ENCODE peak calls at places on chromosomes 11 and 22, in six cellular contexts. One of them, this sample, is unnamed.
A peak's percentile ranks its signal among the peaks of the same experiment; 100 is the strongest.

GRCh38 chr11:69388661-69389060 is 92.8 kb upstream of the LINC01488 start:
- DNase-seq in H1: no peak
- DNase-seq in mesenchymal stem cell: no peak
- DNase-seq in H9: no peak
- DNase-seq in IMR-90: no peak
- DNase-seq in mesendoderm: no peak
- DNase-seq in this sample: no peak

GRCh38 chr11:47499160-47499559 is 50.2 kb upstream of the RAPSN start:
- DNase-seq in mesendoderm: no peak
- DNase-seq in H1: no peak
- DNase-seq in H9: no peak
- DNase-seq in mesenchymal stem cell: no peak
- DNase-seq in IMR-90: no peak
- DNase-seq in this sample: no peak

GRCh38 chr11:102773388-102773787 is 7.0 kb downstream of the MMP10 start:
- DNase-seq in IMR-90: no peak
- DNase-seq in mesenchymal stem cell: no peak
- DNase-seq in H1: no peak
- DNase-seq in H9: no peak
- DNase-seq in mesendoderm: no peak
- DNase-seq in this sample: no peak

GRCh38 chr11:73003083-73003482 is 139.0 kb downstream of the FCHSD2 start:
- DNase-seq in IMR-90: no peak
- DNase-seq in mesendoderm: no peak
- DNase-seq in mesenchymal stem cell: no peak
- DNase-seq in H1: no peak
- DNase-seq in H9: no peak
- DNase-seq in this sample: no peak

GRCh38 chr11:7936615-7937014 is 4.9 kb downstream of the OR10A3 start:
- DNase-seq in H9: no peak
- DNase-seq in H1: no peak
- DNase-seq in mesendoderm: no peak
- DNase-seq in mesenchymal stem cell: no peak
- DNase-seq in IMR-90: no peak
- DNase-seq in this sample: no peak

GRCh38 chr11:114256176-114256897 is 39.9 kb upstream of the NNMT start:
- DNase-seq in H9: no peak
- DNase-seq in IMR-90: no peak
- DNase-seq in mesendoderm: no peak
- DNase-seq in mesenchymal stem cell: no peak
- DNase-seq in H1: no peak
- DNase-seq in this sample: peak; percentile 39

GRCh38 chr11:6249822-6250555 is 9.6 kb upstream of the CCKBR start:
- DNase-seq in mesendoderm: peak; percentile 95
- DNase-seq in mesenchymal stem cell: peak; percentile 64
- DNase-seq in H9: no peak
- DNase-seq in IMR-90: peak; percentile 85
- DNase-seq in H1: no peak
- DNase-seq in this sample: no peak

GRCh38 chr11:88420165-88420781 is 82.7 kb upstream of the CTSC start:
- DNase-seq in H9: no peak
- DNase-seq in H1: no peak
- DNase-seq in mesenchymal stem cell: peak; percentile 74
- DNase-seq in mesendoderm: no peak
- DNase-seq in IMR-90: peak; percentile 78
- DNase-seq in this sample: no peak

DNA sequence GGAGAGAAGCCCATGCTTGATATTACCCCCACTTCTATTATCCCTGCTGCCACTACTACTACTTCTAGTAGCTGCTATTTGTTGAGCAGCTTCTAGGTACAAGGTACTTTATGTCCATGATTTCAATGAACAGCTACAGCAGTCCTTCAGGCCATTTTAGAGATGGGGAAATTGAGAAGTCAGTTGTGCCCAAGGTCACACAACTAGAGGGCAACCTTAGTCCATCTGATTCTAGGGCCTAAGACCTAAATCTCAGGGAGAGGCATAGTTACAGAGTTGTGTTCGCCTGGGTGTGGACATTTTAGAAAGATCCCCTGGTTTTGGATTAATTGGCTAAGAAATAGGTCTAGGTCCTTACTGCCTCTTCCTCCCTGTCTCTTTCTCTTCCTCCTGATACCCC is 52.3 kb downstream of the MICAL2 start:
- DNase-seq in H1: no peak
- DNase-seq in mesenchymal stem cell: no peak
- DNase-seq in IMR-90: no peak
- DNase-seq in H9: no peak
- DNase-seq in mesendoderm: no peak
- DNase-seq in this sample: no peak
- H3K4ac ChIP-seq in H1: no peak overlapping the region
- H3K4ac ChIP-seq in mesenchymal stem cell: no peak overlapping the region
- H3K4ac ChIP-seq in IMR-90: peak overlapping the region; percentile 98
- H3K4ac ChIP-seq in H9: no peak overlapping the region
- H3K4ac ChIP-seq in mesendoderm: no peak overlapping the region
- H3K4ac ChIP-seq in this sample: no peak overlapping the region

GRCh38 chr11:63991558-63991957 is 5.3 kb downstream of the OTUB1 start:
- DNase-seq in H1: no peak
- DNase-seq in mesenchymal stem cell: no peak
- DNase-seq in mesendoderm: no peak
- DNase-seq in IMR-90: no peak
- DNase-seq in H9: no peak
- DNase-seq in this sample: no peak

GRCh38 chr11:63993983-63994382 is 7.7 kb downstream of the OTUB1 start:
- DNase-seq in mesendoderm: no peak
- DNase-seq in H1: no peak
- DNase-seq in H9: no peak
- DNase-seq in mesenchymal stem cell: no peak
- DNase-seq in IMR-90: no peak
- DNase-seq in this sample: no peak

GRCh38 chr11:63996512-63996911 is 10.3 kb downstream of the OTUB1 start:
- DNase-seq in H1: no peak
- DNase-seq in mesenchymal stem cell: no peak
- DNase-seq in mesendoderm: no peak
- DNase-seq in IMR-90: no peak
- DNase-seq in H9: no peak
- DNase-seq in this sample: no peak

GRCh38 chr11:63997104-63997700 is 11.0 kb downstream of the OTUB1 start:
- DNase-seq in mesenchymal stem cell: no peak
- DNase-seq in IMR-90: no peak
- DNase-seq in mesendoderm: no peak
- DNase-seq in H9: no peak
- DNase-seq in H1: no peak
- DNase-seq in this sample: no peak

GRCh38 chr11:63993100-63993499 is 6.9 kb downstream of the OTUB1 start:
- DNase-seq in IMR-90: no peak
- DNase-seq in mesendoderm: no peak
- DNase-seq in H1: no peak
- DNase-seq in H9: no peak
- DNase-seq in mesenchymal stem cell: no peak
- DNase-seq in this sample: no peak
- H3K4me2 ChIP-seq in IMR-90: no peak overlapping the region
- H3K4me2 ChIP-seq in mesendoderm: no peak overlapping the region
- H3K4me2 ChIP-seq in H1: no peak overlapping the region
- H3K4me2 ChIP-seq in H9: no peak overlapping the region
- H3K4me2 ChIP-seq in mesenchymal stem cell: no peak overlapping the region
- H3K4me2 ChIP-seq in this sample: no peak overlapping the region

GRCh38 chr22:49964493-49965290 is 4.1 kb downstream of the PIM3 start:
- DNase-seq in mesendoderm: no peak
- DNase-seq in IMR-90: no peak
- DNase-seq in mesenchymal stem cell: no peak
- DNase-seq in H9: peak; percentile 23
- DNase-seq in H1: peak; percentile 51
- DNase-seq in this sample: no peak

GRCh38 chr22:49962751-49963646 is 2.4 kb downstream of the PIM3 start:
- DNase-seq in IMR-90: no peak
- DNase-seq in H9: peak; percentile 26
- DNase-seq in mesenchymal stem cell: no peak
- DNase-seq in H1: no peak
- DNase-seq in mesendoderm: no peak
- DNase-seq in this sample: no peak

GRCh38 chr22:49963647-49964026 is 3.1 kb downstream of the PIM3 start:
- DNase-seq in H1: no peak
- DNase-seq in mesenchymal stem cell: no peak
- DNase-seq in IMR-90: no peak
- DNase-seq in mesendoderm: no peak
- DNase-seq in H9: no peak
- DNase-seq in this sample: no peak

GRCh38 chr22:49965291-49966040 is 4.9 kb downstream of the PIM3 start:
- DNase-seq in mesendoderm: no peak
- DNase-seq in mesenchymal stem cell: no peak
- DNase-seq in IMR-90: no peak
- DNase-seq in H1: peak; percentile 45
- DNase-seq in H9: peak; percentile 31
- DNase-seq in this sample: no peak

GRCh38 chr22:49964136-49964492 is 3.5 kb downstream of the PIM3 start:
- DNase-seq in H1: no peak
- DNase-seq in mesenchymal stem cell: no peak
- DNase-seq in H9: no peak
- DNase-seq in mesendoderm: no peak
- DNase-seq in IMR-90: no peak
- DNase-seq in this sample: no peak
- H3K4ac ChIP-seq in H1: no peak overlapping the region
- H3K4ac ChIP-seq in mesenchymal stem cell: no peak overlapping the region
- H3K4ac ChIP-seq in H9: no peak overlapping the region
- H3K4ac ChIP-seq in mesendoderm: no peak overlapping the region
- H3K4ac ChIP-seq in IMR-90: no peak overlapping the region
- H3K4ac ChIP-seq in this sample: no peak overlapping the region

GRCh38 chr22:22768885-22769284 is 118.7 kb upstream of the IGLL5 start:
- DNase-seq in H1: no peak
- DNase-seq in mesendoderm: no peak
- DNase-seq in IMR-90: no peak
- DNase-seq in H9: no peak
- DNase-seq in mesenchymal stem cell: no peak
- DNase-seq in this sample: no peak

GRCh38 chr22:22771696-22772377 is 115.8 kb upstream of the IGLL5 start:
- DNase-seq in H1: no peak
- DNase-seq in mesenchymal stem cell: no peak
- DNase-seq in H9: no peak
- DNase-seq in mesendoderm: no peak
- DNase-seq in IMR-90: no peak
- DNase-seq in this sample: no peak

GRCh38 chr22:22770881-22771280 is 116.7 kb upstream of the IGLL5 start:
- DNase-seq in IMR-90: no peak
- DNase-seq in mesenchymal stem cell: no peak
- DNase-seq in H1: no peak
- DNase-seq in mesendoderm: no peak
- DNase-seq in H9: no peak
- DNase-seq in this sample: no peak

GRCh38 chr22:22769434-22770279 is 118.0 kb upstream of the IGLL5 start:
- DNase-seq in mesendoderm: no peak
- DNase-seq in IMR-90: no peak
- DNase-seq in H1: no peak
- DNase-seq in H9: no peak
- DNase-seq in mesenchymal stem cell: no peak
- DNase-seq in this sample: no peak

GRCh38 chr22:22770280-22770871 is 117.2 kb upstream of the IGLL5 start:
- DNase-seq in H1: peak; percentile 92
- DNase-seq in IMR-90: no peak
- DNase-seq in mesendoderm: peak; percentile 59
- DNase-seq in H9: peak; percentile 78
- DNase-seq in mesenchymal stem cell: peak; percentile 7
- DNase-seq in this sample: peak; percentile 39
- H3K4me2 ChIP-seq in H1: no peak overlapping the region
- H3K4me2 ChIP-seq in IMR-90: no peak overlapping the region
- H3K4me2 ChIP-seq in mesendoderm: no peak overlapping the region
- H3K4me2 ChIP-seq in H9: no peak overlapping the region
- H3K4me2 ChIP-seq in mesenchymal stem cell: no peak overlapping the region
- H3K4me2 ChIP-seq in this sample: no peak overlapping the region

DNA sequence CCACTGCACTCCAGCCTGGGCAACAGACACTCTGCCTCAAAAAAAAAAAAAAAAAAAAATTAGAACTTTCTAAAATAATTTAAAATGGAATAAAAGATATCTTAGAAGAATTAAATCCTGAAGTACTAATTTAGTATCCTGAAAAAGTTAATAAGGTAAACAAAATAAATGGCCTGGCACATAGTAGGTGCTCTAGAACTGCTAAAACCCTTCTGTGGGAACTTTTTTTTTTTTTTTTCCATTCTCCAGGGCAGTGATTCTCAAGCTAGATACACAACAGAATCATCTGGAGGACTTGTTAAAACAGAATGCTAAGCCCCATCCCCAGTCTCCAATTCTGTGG is 65.3 kb downstream of the MAML2 start:
- DNase-seq in IMR-90: no peak
- DNase-seq in mesendoderm: peak; percentile 51
- DNase-seq in mesenchymal stem cell: no peak
- DNase-seq in H9: no peak
- DNase-seq in H1: no peak
- DNase-seq in this sample: no peak
- H3K4ac ChIP-seq in IMR-90: no peak overlapping the region
- H3K4ac ChIP-seq in mesendoderm: no peak overlapping the region
- H3K4ac ChIP-seq in mesenchymal stem cell: no peak overlapping the region
- H3K4ac ChIP-seq in H9: no peak overlapping the region
- H3K4ac ChIP-seq in H1: no peak overlapping the region
- H3K4ac ChIP-seq in this sample: no peak overlapping the region

GRCh38 chr11:111954154-111954553 is 17.0 kb downstream of the DIXDC1 start:
- DNase-seq in H1: no peak
- DNase-seq in H9: no peak
- DNase-seq in mesendoderm: no peak
- DNase-seq in IMR-90: no peak
- DNase-seq in mesenchymal stem cell: no peak
- DNase-seq in this sample: no peak
- H3K4me2 ChIP-seq in H1: no peak overlapping the region
- H3K4me2 ChIP-seq in H9: no peak overlapping the region
- H3K4me2 ChIP-seq in mesendoderm: no peak overlapping the region
- H3K4me2 ChIP-seq in IMR-90: no peak overlapping the region
- H3K4me2 ChIP-seq in mesenchymal stem cell: no peak overlapping the region
- H3K4me2 ChIP-seq in this sample: no peak overlapping the region

GRCh38 chr11:128420277-128420676 is 167.1 kb downstream of the ETS1 start:
- DNase-seq in IMR-90: no peak
- DNase-seq in mesenchymal stem cell: no peak
- DNase-seq in H1: no peak
- DNase-seq in H9: no peak
- DNase-seq in mesendoderm: no peak
- DNase-seq in this sample: no peak

GRCh38 chr11:128422576-128423370 is 164.6 kb downstream of the ETS1 start:
- DNase-seq in H9: no peak
- DNase-seq in mesenchymal stem cell: no peak
- DNase-seq in H1: no peak
- DNase-seq in IMR-90: no peak
- DNase-seq in mesendoderm: peak; percentile 37
- DNase-seq in this sample: no peak

GRCh38 chr11:128419012-128419767 is 168.2 kb downstream of the ETS1 start:
- DNase-seq in mesenchymal stem cell: no peak
- DNase-seq in H9: no peak
- DNase-seq in H1: no peak
- DNase-seq in mesendoderm: peak; percentile 16
- DNase-seq in IMR-90: no peak
- DNase-seq in this sample: no peak

GRCh38 chr11:128420943-128421342 is 166.4 kb downstream of the ETS1 start:
- DNase-seq in H9: no peak
- DNase-seq in mesendoderm: no peak
- DNase-seq in IMR-90: peak; percentile 99
- DNase-seq in mesenchymal stem cell: peak; percentile 95
- DNase-seq in H1: no peak
- DNase-seq in this sample: no peak

DNA sequence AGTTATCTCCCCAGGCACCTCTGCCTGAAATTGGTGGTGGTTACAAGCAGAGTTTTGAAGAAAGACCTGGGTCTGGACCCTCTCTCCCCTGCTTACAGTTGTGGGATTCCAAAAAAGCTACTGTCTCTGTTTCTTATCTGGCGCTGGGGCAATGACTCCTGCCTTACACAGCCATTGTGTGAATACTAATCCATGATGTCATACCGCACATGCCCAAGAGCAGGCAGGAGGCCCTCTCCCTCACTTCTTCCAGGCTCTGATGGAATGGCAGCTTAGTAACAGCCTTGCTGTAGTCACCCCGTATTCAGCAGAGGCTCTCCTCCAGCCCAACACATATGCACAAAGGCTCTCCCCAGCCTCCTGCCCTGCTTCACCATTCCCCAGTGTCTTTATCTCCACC is 165.8 kb downstream of the ETS1 start:
- DNase-seq in mesenchymal stem cell: peak; percentile 78
- DNase-seq in H9: no peak
- DNase-seq in H1: no peak
- DNase-seq in mesendoderm: peak; percentile 16
- DNase-seq in IMR-90: peak; percentile 92
- DNase-seq in this sample: no peak
- H3K4ac ChIP-seq in mesenchymal stem cell: no peak overlapping the region
- H3K4ac ChIP-seq in H9: no peak overlapping the region
- H3K4ac ChIP-seq in H1: no peak overlapping the region
- H3K4ac ChIP-seq in mesendoderm: no peak overlapping the region
- H3K4ac ChIP-seq in IMR-90: peak overlapping the region; percentile 65
- H3K4ac ChIP-seq in this sample: no peak overlapping the region